ENCODE peak calls at places on chromosomes 12 and 14, in ten cellular contexts. P is OCI-LY7; D is adrenal gland; E is CD8-positive, alpha-beta T cell; Z is tibial artery; K is testis; C is BE2C; F is tibial nerve; O is cardiac muscle cell; U is HepG2. Y is an unnamed sample.

GRCh38 chr14:101004954-101005353 is 101.4 kb upstream of the RTL1 start:
- DNase-seq in D (peak; percentile 54), U (no peak), E (no peak), Z (peak; percentile 61), O (no peak), P (no peak), C (no peak), F (no peak), K (no peak), Y (no peak)

GRCh38 chr12:95173392-95174251 is 43.6 kb downstream of the FGD6 start:
- DNase-seq in C (peak; percentile 58), K (peak; percentile 68), E (no peak), Z (no peak), U (no peak), P (no peak), F (peak; percentile 78), O (peak; percentile 80), D (peak; percentile 95), Y (peak; percentile 72)

GRCh38 chr14:91230363-91231035 is 14.0 kb downstream of the GPR68 start:
- DNase-seq in K (no peak), D (no peak), O (no peak), P (no peak), U (no peak), C (no peak), Z (no peak), F (no peak), E (no peak), Y (no peak)

GRCh38 chr12:118430516-118430915 is 54.2 kb downstream of the SUDS3 start:
- DNase-seq in F (no peak), U (no peak), O (no peak), E (no peak), P (no peak), C (no peak), D (no peak), K (no peak), Z (no peak), Y (no peak)

GRCh38 chr12:52436000-52436827 is 2.0 kb upstream of the KRT75 start:
- DNase-seq in E (no peak), K (no peak), D (no peak), Z (no peak), C (no peak), F (no peak), O (peak; percentile 62), P (no peak), U (no peak), Y (no peak)

GRCh38 chr14:36647827-36648753 is 13.6 kb upstream of the PAX9 start:
- DNase-seq in U (peak; percentile 61), E (no peak), Z (peak; percentile 67), F (no peak), K (peak; percentile 72), O (peak; percentile 77), D (no peak), P (no peak), C (no peak), Y (no peak)

GRCh38 chr14:77067632-77068514 is 30.2 kb upstream of the CIPC start:
- DNase-seq in Z (peak; percentile 80), K (peak; percentile 77), P (peak; percentile 61), C (peak; percentile 83), U (no peak), E (peak; percentile 31), F (peak; percentile 63), D (peak; percentile 86), O (peak; percentile 76), Y (no peak)

GRCh38 chr14:51328089-51328941 is 88.3 kb downstream of the TMX1 start:
- DNase-seq in E (no peak), D (no peak), O (no peak), U (no peak), K (no peak), Z (no peak), C (no peak), F (no peak), P (no peak), Y (no peak)

GRCh38 chr12:132886529-132887477 is 602 bp downstream of the CHFR start:
- DNase-seq in D (no peak), K (no peak), P (no peak), Z (peak; percentile 67), O (no peak), C (no peak), F (no peak), U (peak; percentile 6), E (no peak), Y (no peak)

GRCh38 chr12:132424118-132424438 is 65.9 kb upstream of the FBRSL1 start:
- DNase-seq in P (no peak), F (no peak), E (no peak), Z (no peak), D (no peak), U (no peak), C (no peak), K (no peak), O (no peak), Y (no peak)

GRCh38 chr12:57130941-57131340 is 2.7 kb downstream of the LRP1 start:
- DNase-seq in Z (no peak), K (no peak), E (no peak), C (no peak), P (no peak), D (no peak), F (no peak), U (peak; percentile 73), O (no peak), Y (no peak)

GRCh38 chr12:121184984-121185894 is 24.7 kb upstream of the P2RX4 start:
- DNase-seq in P (peak; percentile 33), U (no peak), C (no peak), O (no peak), E (no peak), D (no peak), Z (no peak), F (no peak), K (no peak), Y (no peak)

GRCh38 chr14:95713596-95714371 is at the start of gene TCL1A:
- DNase-seq in F (no peak), C (no peak), U (no peak), P (peak; percentile 93), D (no peak), K (peak; percentile 58), E (no peak), Z (no peak), O (no peak), Y (no peak)

GRCh38 chr14:95710106-95710505 is 3.8 kb downstream of the TCL1A start:
- DNase-seq in P (no peak), K (no peak), Z (no peak), E (no peak), O (no peak), C (no peak), F (no peak), D (no peak), U (no peak), Y (no peak)

GRCh38 chr14:95711476-95712176 is 2.3 kb downstream of the TCL1A start:
- DNase-seq in D (no peak), P (peak; percentile 67), C (no peak), K (no peak), E (no peak), O (no peak), Z (no peak), F (no peak), U (no peak), Y (no peak)

GRCh38 chr14:95707327-95707726 is 6.6 kb downstream of the TCL1A start:
- DNase-seq in C (no peak), K (no peak), D (no peak), E (no peak), F (no peak), U (no peak), P (peak; percentile 35), Z (no peak), O (no peak), Y (no peak)

DNA sequence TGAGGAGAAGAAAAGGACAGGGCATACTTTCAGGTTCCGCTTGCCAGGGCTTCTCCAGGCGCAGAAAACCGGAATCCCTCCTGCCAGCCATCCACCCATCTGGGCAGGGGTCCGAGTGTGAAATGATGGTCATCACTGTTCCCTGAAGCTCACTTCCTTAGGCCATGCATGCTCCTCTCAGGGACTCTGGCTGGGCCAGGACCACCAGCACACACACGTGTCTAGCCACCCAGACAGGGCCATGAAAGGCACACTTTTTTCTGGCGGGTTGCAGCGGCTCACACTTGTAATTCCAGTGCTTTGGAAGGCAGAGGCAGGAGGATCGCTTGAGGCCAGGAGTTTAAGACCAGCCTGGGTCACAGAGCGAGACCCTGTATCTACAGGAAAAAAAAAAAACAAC is 1.5 kb downstream of the TCL1A start:
- DNase-seq in P (peak; percentile 62), D (no peak), E (no peak), K (no peak), U (no peak), Z (no peak), C (no peak), O (no peak), F (no peak), Y (no peak)
- H3K4me3 ChIP-seq in P (peak overlapping the region; percentile 99), D (no peak overlapping the region), E (no peak overlapping the region), K (no peak overlapping the region), U (no peak overlapping the region), Z (no peak overlapping the region), C (no peak overlapping the region), O (no peak overlapping the region), F (no peak overlapping the region), Y (no peak overlapping the region)

GRCh38 chr14:103690332-103690731 is 24.9 kb downstream of the XRCC3 start:
- DNase-seq in O (no peak), P (no peak), K (no peak), E (no peak), Z (no peak), F (no peak), U (no peak), C (no peak), D (no peak), Y (no peak)
- H3K36me3 ChIP-seq in O (peaks cover 20% of the 10 kb centered on the region), P (peaks cover 63% of the 10 kb centered on the region), K (no peaks in the 10 kb centered on the region), E (peaks cover 33% of the 10 kb centered on the region), Z (peaks cover 41% of the 10 kb centered on the region), F (peaks cover 79% of the 10 kb centered on the region), U (peaks cover 14% of the 10 kb centered on the region), C (peaks cover 62% of the 10 kb centered on the region), D (peaks cover 59% of the 10 kb centered on the region), Y (peaks cover 3% of the 10 kb centered on the region)

DNA sequence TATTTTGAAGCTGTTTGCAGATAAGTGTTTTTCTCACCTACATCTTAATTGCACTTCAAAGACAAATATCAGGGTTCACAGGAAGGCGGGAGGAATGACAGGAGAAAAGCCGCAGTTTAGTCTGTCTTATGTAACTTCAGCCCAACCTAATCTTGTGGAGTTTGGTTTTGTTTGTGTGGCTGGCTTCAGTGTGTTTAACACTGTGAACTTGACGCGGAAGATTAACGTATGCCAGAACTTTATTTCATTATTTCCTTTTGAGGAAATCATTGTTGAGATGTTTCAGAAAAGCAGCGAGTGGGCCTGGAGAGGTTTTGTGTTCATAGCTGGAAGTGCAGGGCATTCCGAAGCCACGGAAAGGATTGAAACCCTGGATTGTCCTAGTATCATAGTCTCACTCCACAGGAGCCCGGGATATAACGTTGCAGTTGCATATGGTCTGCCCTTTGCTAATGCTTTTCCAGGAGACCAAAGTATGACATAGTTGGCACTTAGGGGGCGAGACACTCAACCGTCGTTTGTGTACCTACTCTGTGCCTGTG is 2.0 kb downstream of the PELI2 start:
- DNase-seq in D (no peak), E (no peak), U (no peak), F (peak; percentile 21), P (no peak), C (no peak), Z (no peak), O (peak; percentile 28), K (peak; percentile 41), Y (no peak)
- TF ChIP-seq CTCF in D (no peak), E (no peak), U (no peak), F (no peak), P (no peak), C (no peak), Z (peak; percentile 21), O (peak; percentile 14), K (no peak), Y (no peak)

DNA sequence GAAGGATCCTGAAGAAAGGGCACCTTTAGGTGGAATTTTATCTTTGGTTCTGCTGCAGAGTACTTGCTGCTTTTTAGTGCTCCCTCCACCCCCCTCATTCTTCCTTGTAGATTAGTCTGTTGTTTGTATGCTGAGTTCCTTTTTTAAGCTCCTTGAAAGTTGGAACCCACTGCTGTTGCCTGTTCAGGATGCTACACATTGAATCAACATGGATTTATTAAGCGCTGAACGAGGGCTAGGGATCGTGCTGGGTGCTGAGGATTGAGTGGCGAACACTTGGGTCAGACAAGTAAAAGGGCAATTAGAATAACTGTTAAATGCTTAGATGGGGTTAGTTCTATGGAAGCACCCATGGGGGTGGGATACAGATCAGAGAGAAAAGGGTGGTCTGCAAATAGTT is 907 bp upstream of the AMN1 start:
- DNase-seq in C (no peak), E (no peak), K (no peak), D (no peak), U (no peak), F (no peak), P (no peak), O (no peak), Z (no peak), Y (no peak)
- H3K4me3 ChIP-seq in C (peak overlapping the region; percentile 85), E (peak overlapping the region; percentile 76), K (peak overlapping the region; percentile 78), D (peak overlapping the region; percentile 77), U (peak overlapping the region; percentile 84), F (peak overlapping the region; percentile 62), P (peak overlapping the region; percentile 76), O (peak overlapping the region; percentile 47), Z (peak overlapping the region; percentile 66), Y (peak overlapping the region; percentile 66)

Y was measured in kidney epithelial cell.